ENCODE peak calls at places on chromosomes 11 and 22, in four cellular contexts. M is naive thymus-derived CD8-positive, alpha-beta T cell; B is Right ventricle myocardium superior; U is ELR. Q is an unnamed sample.

GRCh38 chr11:13881176-13881680 is 81.3 kb upstream of the SPON1 start:
- DNase-seq in M (no peak), B (no peak), U (no peak), Q (no peak)

GRCh38 chr11:64482588-64482987 is 108.4 kb upstream of the SLC22A12 start:
- DNase-seq in B (no peak), M (no peak), U (no peak), Q (no peak)

GRCh38 chr11:62689421-62690183 is at the start of gene LRRN4CL:
- DNase-seq in U (peak; percentile 70), B (peak; percentile 82), M (no peak), Q (peak; percentile 81)

GRCh38 chr11:132685174-132685611 is 847.1 kb downstream of the OPCML start:
- DNase-seq in M (no peak), B (no peak), U (peak; percentile 84), Q (no peak)

GRCh38 chr11:66470015-66470414 is 3.3 kb downstream of the PELI3 start:
- DNase-seq in M (no peak), B (no peak), U (no peak), Q (no peak)

GRCh38 chr22:47098121-47098520 is 335.7 kb downstream of the TBC1D22A start:
- DNase-seq in B (no peak), U (no peak), M (no peak), Q (no peak)

GRCh38 chr22:27207907-27208306 is 550.5 kb downstream of the MIAT start:
- DNase-seq in M (no peak), U (peak; percentile 42), B (no peak), Q (no peak)

GRCh38 chr11:73538381-73538872 is 59.5 kb downstream of the FAM168A start:
- DNase-seq in M (no peak), U (no peak), B (no peak), Q (no peak)

GRCh38 chr11:114183041-114183511 is 113.1 kb upstream of the NNMT start:
- DNase-seq in U (no peak), M (peak; percentile 83), B (peak; percentile 68), Q (peak; percentile 69)

GRCh38 chr11:43738600-43739409 is 58.3 kb downstream of the HSD17B12 start:
- DNase-seq in U (peak; percentile 61), B (no peak), M (no peak), Q (no peak)

GRCh38 chr11:17528181-17528691 is 16.0 kb downstream of the USH1C start:
- DNase-seq in M (no peak), U (peak; percentile 60), B (peak; percentile 61), Q (peak; percentile 73)

GRCh38 chr11:128210148-128210940 is 377.0 kb downstream of the ETS1 start:
- DNase-seq in U (peak; percentile 99), M (no peak), B (no peak), Q (no peak)

GRCh38 chr22:49267996-49268395 is 559.7 kb downstream of the BRD1 start:
- DNase-seq in M (no peak), B (no peak), U (no peak), Q (no peak)

GRCh38 chr11:2774173-2775082 is 74.6 kb upstream of the KCNQ1OT1 start:
- DNase-seq in B (no peak), M (peak; percentile 50), U (no peak), Q (no peak)

GRCh38 chr11:14773755-14774154 is 118.3 kb downstream of the CYP2R1 start:
- DNase-seq in M (no peak), U (peak; percentile 3), B (no peak), Q (no peak)

GRCh38 chr22:19802881-19803735 is 42.5 kb downstream of the TBX1 start:
- DNase-seq in M (peak; percentile 53), B (peak; percentile 27), U (no peak), Q (peak; percentile 22)

GRCh38 chr22:48222742-48223487 is 1460.5 kb downstream of the TBC1D22A start:
- DNase-seq in M (no peak), B (no peak), U (no peak), Q (no peak)

GRCh38 chr11:109597336-109597735 is 175.3 kb downstream of the C11orf87 start:
- DNase-seq in B (no peak), M (no peak), U (no peak), Q (no peak)

GRCh38 chr22:44594951-44595350 is 96.9 kb upstream of the RTL6 start:
- DNase-seq in U (no peak), M (no peak), B (no peak), Q (no peak)

GRCh38 chr11:1236316-1237127 is 13.7 kb downstream of the MUC5B start:
- DNase-seq in U (no peak), B (peak; percentile 39), M (peak; percentile 63), Q (peak; percentile 24)